ENCODE peak calls at places on chromosomes 3 and 15, in ten cellular contexts. R is SJSA1, O is uterus, B is PC-3, E is mammary epithelial cell, V is PC-9, H is Caco-2, X is GM06990, Y is IMR-90, J is GM23248. L is an unnamed sample. For H3K27me3, the result is how much of the 10 kb centered on the place peaks cover.

GRCh38 chr3:51622402-51622801 is 48.6 kb upstream of the TEX264 start:
- DNase-seq in R (no peak), Y (peak), V (no peak), H (no peak), E (peak), O (no peak), J (peak), X (no peak), B (no peak), L (no peak)

GRCh38 chr3:14210843-14211594 is 32.4 kb downstream of the LSM3 start:
- DNase-seq in V (peak), E (no peak), H (no peak), J (peak), R (peak), X (no peak), O (no peak), B (no peak), Y (peak), L (no peak)

GRCh38 chr15:87764461-87765236 is 491.9 kb downstream of the NTRK3 start:
- DNase-seq in Y (peak), V (no peak), B (peak), O (no peak), E (peak), J (peak), H (no peak), R (peak), X (no peak), L (peak)

GRCh38 chr15:61659571-61660190 is 400.6 kb downstream of the VPS13C start:
- DNase-seq in J (peak), O (no peak), R (no peak), E (no peak), H (no peak), B (peak), X (no peak), Y (no peak), V (no peak), L (no peak)

GRCh38 chr15:42148808-42149492 is 7.5 kb downstream of the PLA2G4F start:
- DNase-seq in O (no peak), Y (no peak), H (no peak), X (no peak), B (no peak), R (no peak), V (no peak), J (no peak), E (no peak), L (no peak)

GRCh38 chr3:127671523-127672428 is 976 bp upstream of the ABTB1 start:
- DNase-seq in H (no peak), E (no peak), J (peak), V (no peak), X (no peak), B (no peak), O (peak), R (peak), Y (no peak), L (no peak)

GRCh38 chr3:53083496-53083895 is 37.6 kb upstream of the SFMBT1 start:
- DNase-seq in Y (peak), R (peak), H (no peak), O (no peak), V (no peak), B (no peak), J (peak), X (no peak), E (no peak), L (no peak)

GRCh38 chr3:172175254-172175599 is 135.8 kb downstream of the FNDC3B start:
- DNase-seq in V (no peak), H (no peak), B (no peak), Y (no peak), R (no peak), X (no peak), E (no peak), J (no peak), O (no peak), L (no peak)

GRCh38 chr3:115085197-115085865 is 61.8 kb downstream of the ZBTB20 start:
- DNase-seq in R (no peak), V (no peak), O (no peak), B (peak), X (no peak), Y (no peak), E (no peak), J (peak), H (no peak), L (no peak)

GRCh38 chr15:98150531-98150930 is 190.0 kb downstream of the ARRDC4 start:
- DNase-seq in V (no peak), O (no peak), R (no peak), E (no peak), Y (no peak), X (no peak), H (no peak), J (no peak), B (no peak), L (no peak)

GRCh38 chr3:53725308-53725995 is 120.8 kb downstream of the CHDH start:
- DNase-seq in R (no peak), O (no peak), X (no peak), E (no peak), J (no peak), Y (no peak), B (no peak), H (no peak), V (no peak), L (no peak)

GRCh38 chr15:52143862-52144261 is 31.3 kb upstream of the BCL2L10 start:
- DNase-seq in B (peak), Y (peak), E (peak), J (peak), O (no peak), H (no peak), V (no peak), X (no peak), R (peak), L (no peak)

GRCh38 chr15:41018534-41018933 is 65.3 kb downstream of the CHAC1 start:
- DNase-seq in R (no peak), O (no peak), B (peak), H (peak), X (no peak), E (peak), Y (peak), V (peak), J (peak), L (no peak)

GRCh38 chr3:38297947-38298711 is 16.0 kb downstream of the SLC22A14 start:
- DNase-seq in J (peak), H (no peak), V (no peak), E (no peak), Y (peak), X (no peak), R (no peak), O (no peak), B (peak), L (no peak)

GRCh38 chr3:197792019-197792647 is 1.1 kb downstream of the LRCH3 start:
- DNase-seq in E (no peak), B (peak), H (peak), X (peak), O (no peak), V (no peak), Y (no peak), J (peak), R (peak), L (no peak)

GRCh38 chr15:90489514-90489913 is 40.2 kb upstream of the CRTC3 start:
- DNase-seq in J (no peak), O (no peak), B (no peak), X (no peak), Y (no peak), H (no peak), R (no peak), V (no peak), E (peak), L (no peak)

GRCh38 chr3:71226565-71227281 is 356.8 kb downstream of the FOXP1 start:
- DNase-seq in H (no peak), J (peak), O (no peak), B (no peak), R (peak), X (peak), Y (peak), E (no peak), V (no peak), L (no peak)

GRCh38 chr3:111676177-111677021 is 81.3 kb upstream of the ZBED2 start:
- DNase-seq in J (peak), R (peak), Y (no peak), B (peak), E (peak), X (no peak), H (peak), V (peak), O (no peak), L (no peak)

GRCh38 chr3:123084738-123085237 is 18.0 kb downstream of the PDIA5 start:
- DNase-seq in R (no peak), V (no peak), H (peak), B (no peak), E (no peak), Y (peak), X (no peak), O (no peak), J (no peak), L (no peak)

GRCh38 chr3:45205126-45205525 is 21.0 kb downstream of the TMEM158 start:
- DNase-seq in R (no peak), B (no peak), V (no peak), E (peak), Y (peak), O (no peak), J (peak), X (no peak), H (no peak), L (no peak)

GRCh38 chr3:108153451-108153981 is 62.7 kb upstream of the CD47 start:
- DNase-seq in H (peak), X (no peak), R (peak), Y (peak), J (peak), O (no peak), B (peak), V (peak), E (peak), L (peak)

GRCh38 chr3:169701457-169701856 is 37.9 kb upstream of the MECOM start:
- DNase-seq in B (no peak), J (no peak), Y (no peak), O (no peak), H (no peak), V (peak), X (no peak), R (no peak), E (no peak), L (no peak)

DNA sequence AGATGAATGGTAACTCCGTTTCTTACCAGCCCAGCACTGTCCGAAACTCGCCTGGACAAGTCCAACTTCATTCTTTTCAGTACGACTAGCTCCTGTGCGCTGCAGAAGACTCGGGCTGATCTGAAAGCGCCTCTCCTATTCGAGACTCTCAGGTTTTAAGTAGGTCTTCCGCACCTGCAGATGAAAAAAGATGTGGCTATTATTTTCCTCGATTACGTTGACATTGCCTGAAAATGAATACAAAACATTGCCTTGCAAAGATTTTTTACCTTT is 68.8 kb downstream of the HES1 start:
- DNase-seq in Y (no peak), O (no peak), V (peak), R (no peak), B (peak), H (peak), X (no peak), E (peak), J (no peak), L (no peak)
- H3K4me3 ChIP-seq in Y (no peak), O (no peak), V (peak), R (no peak), B (peak), H (peak), X (no peak), E (peak), J (no peak), L (no peak)

DNA sequence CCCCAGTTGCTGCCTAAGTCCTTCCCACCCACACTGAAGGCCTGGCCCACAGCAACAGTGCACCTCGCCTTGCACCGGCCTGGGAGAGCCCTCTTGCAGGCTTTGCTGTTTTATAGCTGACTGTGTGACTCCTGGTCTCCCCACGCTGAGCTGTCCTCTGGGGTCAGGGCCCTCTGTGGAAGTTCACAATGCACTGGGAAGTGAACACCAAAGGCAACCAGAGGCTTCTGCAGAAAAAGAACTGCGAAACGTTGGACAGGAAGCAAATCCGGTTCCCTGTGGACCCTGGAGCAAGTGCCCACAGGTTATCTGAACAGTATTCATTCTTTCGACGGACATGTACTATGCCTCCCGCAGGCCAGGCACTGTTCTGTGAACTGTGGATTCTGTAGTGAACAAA is 737 bp upstream of the EPHB1 start:
- DNase-seq in H (no peak), V (no peak), O (no peak), X (no peak), R (no peak), E (no peak), B (no peak), J (no peak), Y (no peak), L (no peak)
- H3K27me3 ChIP-seq in H (under half), V (under half), O (under half), X (under half), R (under half), E (under half), B (under half), J (under half), Y (under half), L (under half)

GRCh38 chr15:82890338-82891024 is 62.0 kb downstream of the HOMER2 start:
- DNase-seq in H (no peak), O (no peak), E (no peak), J (peak), R (no peak), V (no peak), X (no peak), Y (peak), B (no peak), L (no peak)
- H3K4me3 ChIP-seq in H (no peak), O (no peak), E (no peak), J (no peak), R (no peak), V (no peak), X (no peak), Y (no peak), B (no peak), L (no peak)

GRCh38 chr3:113111308-113111707 is 100.0 kb upstream of the BOC start:
- DNase-seq in R (no peak), Y (peak), B (peak), X (no peak), V (peak), J (no peak), E (peak), O (no peak), H (no peak), L (no peak)
- H3K27me3 ChIP-seq in R (under half), Y (under half), B (under half), X (under half), V (under half), J (under half), E (under half), O (under half), H (under half), L (under half)

GRCh38 chr3:60269377-60269776 is 981.9 kb downstream of the FHIT start:
- DNase-seq in R (no peak), J (no peak), H (peak), B (no peak), O (no peak), E (no peak), Y (peak), V (no peak), X (no peak), L (no peak)

GRCh38 chr3:60274098-60274497 is 977.2 kb downstream of the FHIT start:
- DNase-seq in J (no peak), E (no peak), R (no peak), B (no peak), H (no peak), Y (no peak), O (no peak), V (no peak), X (no peak), L (no peak)

GRCh38 chr3:60266444-60266843 is 984.8 kb downstream of the FHIT start:
- DNase-seq in Y (no peak), E (no peak), J (no peak), H (no peak), V (no peak), R (no peak), B (no peak), O (no peak), X (no peak), L (no peak)

GRCh38 chr3:60268123-60268522 is 983.1 kb downstream of the FHIT start:
- DNase-seq in E (no peak), Y (no peak), J (no peak), B (no peak), O (no peak), V (no peak), H (no peak), X (no peak), R (no peak), L (no peak)

DNA sequence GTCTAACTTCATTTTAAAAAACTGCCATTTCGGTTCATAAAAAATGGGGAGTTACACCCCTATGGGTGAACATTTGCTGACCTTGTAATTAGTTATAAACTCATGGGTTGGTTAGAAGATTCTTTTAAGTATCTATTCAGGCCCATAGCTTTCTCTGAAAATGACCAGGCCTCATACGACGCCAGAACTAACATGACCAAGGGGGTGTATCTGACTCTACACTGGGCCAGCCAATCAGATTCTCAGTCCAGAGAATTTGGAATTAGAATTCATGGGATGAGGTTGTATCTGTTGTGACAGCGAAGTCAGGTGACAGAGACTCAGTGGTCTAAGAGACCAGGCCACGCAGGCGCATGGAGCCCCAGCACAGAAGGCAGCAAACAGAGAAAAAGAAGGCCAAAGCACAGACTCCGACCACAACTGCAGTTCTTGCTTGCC is 981.4 kb downstream of the FHIT start:
- DNase-seq in O (no peak), Y (no peak), H (peak), V (no peak), X (no peak), E (no peak), B (no peak), J (no peak), R (no peak), L (no peak)
- H3K4me3 ChIP-seq in O (no peak), Y (no peak), H (no peak), V (no peak), X (no peak), E (no peak), B (no peak), J (no peak), R (no peak), L (no peak)

GRCh38 chr15:70530035-70530499 is 233.3 kb downstream of the UACA start:
- DNase-seq in Y (no peak), J (no peak), R (no peak), O (no peak), H (no peak), X (no peak), V (no peak), E (no peak), B (no peak), L (no peak)
- H3K27me3 ChIP-seq in Y (half or more), J (under half), R (under half), O (under half), H (under half), X (under half), V (under half), E (under half), B (under half), L (under half)

DNA sequence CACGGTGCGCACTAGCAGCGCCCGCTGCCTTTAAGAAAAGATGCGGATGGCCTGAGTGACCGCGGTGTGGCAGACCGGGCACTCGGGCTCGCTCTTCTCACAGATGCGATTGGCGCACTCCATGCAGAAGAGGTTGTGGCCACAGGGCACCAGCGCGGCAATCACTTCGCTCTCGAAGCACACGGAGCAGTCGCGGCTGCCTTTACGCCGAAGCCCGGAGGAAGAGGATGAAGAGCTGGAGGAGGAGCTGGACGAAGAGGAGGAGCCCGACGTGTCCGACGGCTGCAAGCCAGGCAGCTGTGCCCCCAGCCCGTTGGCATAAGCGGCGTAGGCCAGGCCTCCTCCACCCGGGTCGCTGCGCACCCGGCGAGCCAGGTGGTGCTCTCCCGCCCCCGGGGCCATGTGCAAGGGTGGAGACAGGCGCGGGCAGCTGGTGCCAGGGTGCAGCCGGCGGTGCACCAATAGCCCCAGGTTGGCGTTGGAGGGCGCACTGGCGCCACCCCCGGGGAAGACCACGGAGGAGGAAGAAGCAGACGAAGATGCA is 2.6 kb downstream of the MEX3B start:
- DNase-seq in V (no peak), H (no peak), E (no peak), J (no peak), Y (no peak), X (peak), R (no peak), O (peak), B (no peak), L (no peak)
- H3K4me3 ChIP-seq in V (no peak), H (no peak), E (no peak), J (peak), Y (peak), X (no peak), R (peak), O (no peak), B (no peak), L (no peak)

L was measured in WERI-Rb-1.